ENCODE peak calls at places on chromosomes 7 and 10, in seven cellular contexts. One of them, this sample, is unnamed.

GRCh38 chr10:35896011-35896410 is 253.9 kb upstream of the FZD8 start:
- DNase-seq in AG04450: peak; percentile 67
- DNase-seq in psoas muscle: no peak
- DNase-seq in gastrocnemius medialis: no peak
- DNase-seq in dorsolateral prefrontal cortex: no peak
- DNase-seq in uterus: no peak
- DNase-seq in K562: no peak
- DNase-seq in this sample: no peak

GRCh38 chr10:12934777-12935176 is 66.7 kb downstream of the CCDC3 start:
- DNase-seq in AG04450: peak; percentile 6
- DNase-seq in psoas muscle: no peak
- DNase-seq in gastrocnemius medialis: no peak
- DNase-seq in dorsolateral prefrontal cortex: no peak
- DNase-seq in uterus: no peak
- DNase-seq in K562: no peak
- DNase-seq in this sample: no peak

GRCh38 chr10:26488344-26488743 is 50.2 kb downstream of the APBB1IP start:
- DNase-seq in AG04450: no peak
- DNase-seq in psoas muscle: no peak
- DNase-seq in gastrocnemius medialis: no peak
- DNase-seq in dorsolateral prefrontal cortex: no peak
- DNase-seq in uterus: no peak
- DNase-seq in K562: no peak
- DNase-seq in this sample: no peak

GRCh38 chr7:134941185-134941900 is 45.0 kb upstream of the AGBL3 start:
- DNase-seq in AG04450: peak; percentile 62
- DNase-seq in psoas muscle: no peak
- DNase-seq in gastrocnemius medialis: no peak
- DNase-seq in dorsolateral prefrontal cortex: no peak
- DNase-seq in uterus: peak; percentile 39
- DNase-seq in K562: no peak
- DNase-seq in this sample: no peak

GRCh38 chr7:129334473-129334872 is 99.8 kb upstream of the STRIP2 start:
- DNase-seq in AG04450: no peak
- DNase-seq in psoas muscle: no peak
- DNase-seq in gastrocnemius medialis: no peak
- DNase-seq in dorsolateral prefrontal cortex: no peak
- DNase-seq in uterus: no peak
- DNase-seq in K562: no peak
- DNase-seq in this sample: no peak

GRCh38 chr10:13942030-13942429 is 355.3 kb downstream of the PRPF18 start:
- DNase-seq in AG04450: no peak
- DNase-seq in psoas muscle: no peak
- DNase-seq in gastrocnemius medialis: no peak
- DNase-seq in dorsolateral prefrontal cortex: no peak
- DNase-seq in uterus: no peak
- DNase-seq in K562: no peak
- DNase-seq in this sample: no peak

GRCh38 chr10:117268907-117269306 is 28.0 kb downstream of the SLC18A2 start:
- DNase-seq in AG04450: no peak
- DNase-seq in psoas muscle: no peak
- DNase-seq in gastrocnemius medialis: no peak
- DNase-seq in dorsolateral prefrontal cortex: no peak
- DNase-seq in uterus: no peak
- DNase-seq in K562: no peak
- DNase-seq in this sample: no peak

GRCh38 chr7:38373155-38373554 is 99.7 kb upstream of the TARP start:
- DNase-seq in AG04450: no peak
- DNase-seq in psoas muscle: peak; percentile 63
- DNase-seq in gastrocnemius medialis: no peak
- DNase-seq in dorsolateral prefrontal cortex: no peak
- DNase-seq in uterus: no peak
- DNase-seq in K562: no peak
- DNase-seq in this sample: no peak

GRCh38 chr10:5762531-5762930 is 50.7 kb downstream of the GDI2 start:
- DNase-seq in AG04450: no peak
- DNase-seq in psoas muscle: no peak
- DNase-seq in gastrocnemius medialis: no peak
- DNase-seq in dorsolateral prefrontal cortex: no peak
- DNase-seq in uterus: no peak
- DNase-seq in K562: no peak
- DNase-seq in this sample: no peak

GRCh38 chr10:79299397-79300370 is 47.6 kb upstream of the PPIF start:
- DNase-seq in AG04450: peak; percentile 41
- DNase-seq in psoas muscle: no peak
- DNase-seq in gastrocnemius medialis: no peak
- DNase-seq in dorsolateral prefrontal cortex: no peak
- DNase-seq in uterus: no peak
- DNase-seq in K562: no peak
- DNase-seq in this sample: no peak

GRCh38 chr7:29806131-29806792 is at the start of gene WIPF3:
- DNase-seq in AG04450: no peak
- DNase-seq in psoas muscle: peak; percentile 66
- DNase-seq in gastrocnemius medialis: peak; percentile 33
- DNase-seq in dorsolateral prefrontal cortex: no peak
- DNase-seq in uterus: no peak
- DNase-seq in K562: peak; percentile 76
- DNase-seq in this sample: no peak

GRCh38 chr7:133912916-133913697 is 214.0 kb upstream of the LRGUK start:
- DNase-seq in AG04450: no peak
- DNase-seq in psoas muscle: no peak
- DNase-seq in gastrocnemius medialis: no peak
- DNase-seq in dorsolateral prefrontal cortex: no peak
- DNase-seq in uterus: no peak
- DNase-seq in K562: no peak
- DNase-seq in this sample: no peak

GRCh38 chr10:102262744-102263370 is 17.5 kb downstream of the GBF1 start:
- DNase-seq in AG04450: no peak
- DNase-seq in psoas muscle: no peak
- DNase-seq in gastrocnemius medialis: no peak
- DNase-seq in dorsolateral prefrontal cortex: no peak
- DNase-seq in uterus: no peak
- DNase-seq in K562: no peak
- DNase-seq in this sample: no peak

GRCh38 chr10:11034762-11035161 is 17.1 kb downstream of the CELF2 start:
- DNase-seq in AG04450: no peak
- DNase-seq in psoas muscle: no peak
- DNase-seq in gastrocnemius medialis: no peak
- DNase-seq in dorsolateral prefrontal cortex: no peak
- DNase-seq in uterus: no peak
- DNase-seq in K562: no peak
- DNase-seq in this sample: no peak

GRCh38 chr10:62817763-62818425 is 1.7 kb upstream of the EGR2 start:
- DNase-seq in AG04450: no peak
- DNase-seq in psoas muscle: peak; percentile 82
- DNase-seq in gastrocnemius medialis: peak; percentile 35
- DNase-seq in dorsolateral prefrontal cortex: peak; percentile 37
- DNase-seq in uterus: peak; percentile 52
- DNase-seq in K562: peak; percentile 88
- DNase-seq in this sample: no peak

GRCh38 chr10:80608706-80609105 is 71.0 kb downstream of the SH2D4B start:
- DNase-seq in AG04450: no peak
- DNase-seq in psoas muscle: no peak
- DNase-seq in gastrocnemius medialis: no peak
- DNase-seq in dorsolateral prefrontal cortex: no peak
- DNase-seq in uterus: no peak
- DNase-seq in K562: no peak
- DNase-seq in this sample: no peak

GRCh38 chr7:66907731-66908130 is 13.3 kb upstream of the TMEM248 start:
- DNase-seq in AG04450: no peak
- DNase-seq in psoas muscle: no peak
- DNase-seq in gastrocnemius medialis: no peak
- DNase-seq in dorsolateral prefrontal cortex: no peak
- DNase-seq in uterus: no peak
- DNase-seq in K562: no peak
- DNase-seq in this sample: no peak

GRCh38 chr10:74333174-74333573 is 182.2 kb downstream of the ADK start:
- DNase-seq in AG04450: peak; percentile 43
- DNase-seq in psoas muscle: no peak
- DNase-seq in gastrocnemius medialis: no peak
- DNase-seq in dorsolateral prefrontal cortex: no peak
- DNase-seq in uterus: no peak
- DNase-seq in K562: no peak
- DNase-seq in this sample: no peak

GRCh38 chr10:61136151-61136550 is 192.2 kb upstream of the RHOBTB1 start:
- DNase-seq in AG04450: no peak
- DNase-seq in psoas muscle: no peak
- DNase-seq in gastrocnemius medialis: no peak
- DNase-seq in dorsolateral prefrontal cortex: no peak
- DNase-seq in uterus: no peak
- DNase-seq in K562: no peak
- DNase-seq in this sample: peak; percentile 7

GRCh38 chr7:87395442-87396020 is 50.1 kb downstream of the CROT start:
- DNase-seq in AG04450: no peak
- DNase-seq in psoas muscle: no peak
- DNase-seq in gastrocnemius medialis: no peak
- DNase-seq in dorsolateral prefrontal cortex: no peak
- DNase-seq in uterus: no peak
- DNase-seq in K562: no peak
- DNase-seq in this sample: no peak

GRCh38 chr10:132229834-132230556 is 43.2 kb downstream of the DPYSL4 start:
- DNase-seq in AG04450: no peak
- DNase-seq in psoas muscle: no peak
- DNase-seq in gastrocnemius medialis: no peak
- DNase-seq in dorsolateral prefrontal cortex: no peak
- DNase-seq in uterus: no peak
- DNase-seq in K562: no peak
- DNase-seq in this sample: no peak

GRCh38 chr10:132167976-132168375 is 18.8 kb upstream of the DPYSL4 start:
- DNase-seq in AG04450: no peak
- DNase-seq in psoas muscle: peak; percentile 24
- DNase-seq in gastrocnemius medialis: no peak
- DNase-seq in dorsolateral prefrontal cortex: no peak
- DNase-seq in uterus: no peak
- DNase-seq in K562: no peak
- DNase-seq in this sample: no peak

GRCh38 chr7:81361769-81362168 is 408.1 kb downstream of the HGF start:
- DNase-seq in AG04450: no peak
- DNase-seq in psoas muscle: no peak
- DNase-seq in gastrocnemius medialis: no peak
- DNase-seq in dorsolateral prefrontal cortex: no peak
- DNase-seq in uterus: no peak
- DNase-seq in K562: no peak
- DNase-seq in this sample: no peak

GRCh38 chr10:124448696-124449169 is 1.1 kb downstream of the NKX1-2 start:
- DNase-seq in AG04450: no peak
- DNase-seq in psoas muscle: no peak
- DNase-seq in gastrocnemius medialis: no peak
- DNase-seq in dorsolateral prefrontal cortex: no peak
- DNase-seq in uterus: no peak
- DNase-seq in K562: no peak
- DNase-seq in this sample: no peak
- H3K27me3 ChIP-seq in AG04450: peaks cover 87% of the 10 kb centered on the region
- H3K27me3 ChIP-seq in psoas muscle: peaks cover 95% of the 10 kb centered on the region
- H3K27me3 ChIP-seq in gastrocnemius medialis: peaks cover 88% of the 10 kb centered on the region
- H3K27me3 ChIP-seq in dorsolateral prefrontal cortex: peaks cover 57% of the 10 kb centered on the region
- H3K27me3 ChIP-seq in uterus: peaks cover 36% of the 10 kb centered on the region
- H3K27me3 ChIP-seq in K562: no peaks in the 10 kb centered on the region
- H3K27me3 ChIP-seq in this sample: peaks cover 60% of the 10 kb centered on the region

DNA sequence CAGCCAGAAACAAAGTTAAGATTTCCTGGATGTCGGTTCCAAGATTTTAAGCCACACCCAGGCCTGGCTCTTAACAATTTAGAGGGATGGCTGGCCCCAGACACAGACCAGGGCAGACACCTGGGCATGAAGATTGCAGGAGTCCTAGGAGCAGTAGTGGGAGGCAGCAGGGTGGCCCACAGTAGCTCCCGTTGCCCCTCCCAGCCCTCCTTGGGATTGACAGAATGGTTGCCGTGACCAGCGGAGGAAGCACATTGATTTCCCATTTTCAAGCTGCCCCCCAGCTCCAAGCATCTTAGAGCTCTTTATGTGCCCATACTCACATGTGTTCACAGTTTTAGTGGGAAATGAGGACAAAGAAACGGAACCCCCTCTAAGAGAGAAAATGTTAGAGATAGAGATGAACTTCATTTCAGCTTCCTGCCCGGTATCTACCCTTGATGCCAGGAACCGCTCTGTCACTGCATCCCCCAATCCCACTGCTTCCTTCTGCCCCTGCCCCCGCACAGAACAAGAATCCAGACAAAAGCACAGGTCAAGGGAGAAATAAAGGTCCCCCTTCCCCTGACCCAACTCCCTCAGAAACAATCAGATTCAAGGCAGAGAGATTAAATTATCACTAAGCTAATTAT is 101.1 kb downstream of the PLXNA4 start:
- DNase-seq in AG04450: no peak
- DNase-seq in psoas muscle: no peak
- DNase-seq in gastrocnemius medialis: no peak
- DNase-seq in dorsolateral prefrontal cortex: no peak
- DNase-seq in uterus: no peak
- DNase-seq in K562: no peak
- DNase-seq in this sample: no peak
- H3K27me3 ChIP-seq in AG04450: no peaks in the 10 kb centered on the region
- H3K27me3 ChIP-seq in psoas muscle: no peaks in the 10 kb centered on the region
- H3K27me3 ChIP-seq in gastrocnemius medialis: no peaks in the 10 kb centered on the region
- H3K27me3 ChIP-seq in dorsolateral prefrontal cortex: no peaks in the 10 kb centered on the region
- H3K27me3 ChIP-seq in uterus: no peaks in the 10 kb centered on the region
- H3K27me3 ChIP-seq in K562: peaks cover 18% of the 10 kb centered on the region
- H3K27me3 ChIP-seq in this sample: peaks cover 24% of the 10 kb centered on the region

GRCh38 chr10:78292987-78293865 is 259.6 kb downstream of the RPS24 start:
- DNase-seq in AG04450: no peak
- DNase-seq in psoas muscle: no peak
- DNase-seq in gastrocnemius medialis: no peak
- DNase-seq in dorsolateral prefrontal cortex: no peak
- DNase-seq in uterus: no peak
- DNase-seq in K562: no peak
- DNase-seq in this sample: no peak
- H3K27me3 ChIP-seq in AG04450: peaks cover 3% of the 10 kb centered on the region
- H3K27me3 ChIP-seq in psoas muscle: no peaks in the 10 kb centered on the region
- H3K27me3 ChIP-seq in gastrocnemius medialis: no peaks in the 10 kb centered on the region
- H3K27me3 ChIP-seq in dorsolateral prefrontal cortex: no peaks in the 10 kb centered on the region
- H3K27me3 ChIP-seq in uterus: no peaks in the 10 kb centered on the region
- H3K27me3 ChIP-seq in K562: peaks cover 44% of the 10 kb centered on the region
- H3K27me3 ChIP-seq in this sample: no peaks in the 10 kb centered on the region

GRCh38 chr10:86387221-86387794 is 20.7 kb upstream of the GRID1 start:
- DNase-seq in AG04450: no peak
- DNase-seq in psoas muscle: no peak
- DNase-seq in gastrocnemius medialis: no peak
- DNase-seq in dorsolateral prefrontal cortex: no peak
- DNase-seq in uterus: no peak
- DNase-seq in K562: no peak
- DNase-seq in this sample: no peak

GRCh38 chr10:86388119-86388704 is 21.6 kb upstream of the GRID1 start:
- DNase-seq in AG04450: no peak
- DNase-seq in psoas muscle: no peak
- DNase-seq in gastrocnemius medialis: no peak
- DNase-seq in dorsolateral prefrontal cortex: no peak
- DNase-seq in uterus: no peak
- DNase-seq in K562: no peak
- DNase-seq in this sample: no peak

GRCh38 chr10:86390337-86391120 is 23.9 kb upstream of the GRID1 start:
- DNase-seq in AG04450: no peak
- DNase-seq in psoas muscle: no peak
- DNase-seq in gastrocnemius medialis: no peak
- DNase-seq in dorsolateral prefrontal cortex: no peak
- DNase-seq in uterus: no peak
- DNase-seq in K562: no peak
- DNase-seq in this sample: no peak

GRCh38 chr10:86391236-86391840 is 24.7 kb upstream of the GRID1 start:
- DNase-seq in AG04450: no peak
- DNase-seq in psoas muscle: no peak
- DNase-seq in gastrocnemius medialis: no peak
- DNase-seq in dorsolateral prefrontal cortex: no peak
- DNase-seq in uterus: no peak
- DNase-seq in K562: no peak
- DNase-seq in this sample: no peak

GRCh38 chr10:86389441-86390193 is 23.0 kb upstream of the GRID1 start:
- DNase-seq in AG04450: no peak
- DNase-seq in psoas muscle: no peak
- DNase-seq in gastrocnemius medialis: no peak
- DNase-seq in dorsolateral prefrontal cortex: no peak
- DNase-seq in uterus: no peak
- DNase-seq in K562: peak; percentile 53
- DNase-seq in this sample: no peak
- H3K27me3 ChIP-seq in AG04450: peaks cover 46% of the 10 kb centered on the region
- H3K27me3 ChIP-seq in psoas muscle: peaks cover 35% of the 10 kb centered on the region
- H3K27me3 ChIP-seq in gastrocnemius medialis: peaks cover 30% of the 10 kb centered on the region
- H3K27me3 ChIP-seq in dorsolateral prefrontal cortex: no peaks in the 10 kb centered on the region
- H3K27me3 ChIP-seq in uterus: peaks cover 9% of the 10 kb centered on the region
- H3K27me3 ChIP-seq in K562: peaks cover 6% of the 10 kb centered on the region
- H3K27me3 ChIP-seq in this sample: peaks cover 9% of the 10 kb centered on the region

This sample was measured in Panc1.